ENCODE peak calls at places on chromosomes 16 and 17, in eight cellular contexts. G is AG10803; X is IMR-90; N is brain microvascular endothelial cell; E is cardiac muscle cell; I is upper lobe of right lung; Q is CD8-positive, alpha-beta T cell; U is NB4. V is an unnamed sample.

GRCh38 chr17:62713096-62713870 is 85.8 kb downstream of the MRC2 start:
- DNase-seq in Q (no peak), N (no peak), G (no peak), X (no peak), U (no peak), I (no peak), E (no peak), V (no peak)

GRCh38 chr16:79612207-79612606 is 11.7 kb upstream of the MAF start:
- DNase-seq in N (no peak), X (no peak), G (no peak), I (no peak), E (no peak), U (no peak), Q (no peak), V (no peak)

GRCh38 chr16:25027781-25028180 is 12.6 kb upstream of the ARHGAP17 start:
- DNase-seq in E (no peak), G (no peak), Q (no peak), N (no peak), X (no peak), U (no peak), I (no peak), V (no peak)

GRCh38 chr16:89093602-89094251 is at the start of gene ACSF3:
- DNase-seq in E (peak), U (peak), I (peak), Q (peak), G (peak), N (peak), X (peak), V (peak)

GRCh38 chr17:78329263-78330059 is 30.4 kb downstream of the SOCS3 start:
- DNase-seq in X (peak), Q (no peak), G (peak), U (peak), I (no peak), N (peak), E (no peak), V (peak)

GRCh38 chr17:64611374-64611773 is 50.7 kb downstream of the SMURF2 start:
- DNase-seq in I (no peak), N (no peak), E (no peak), X (no peak), Q (no peak), G (no peak), U (no peak), V (no peak)

GRCh38 chr16:84299734-84300440 is 5.2 kb downstream of the WFDC1 start:
- DNase-seq in G (no peak), I (no peak), U (no peak), X (no peak), E (no peak), Q (no peak), N (no peak), V (no peak)

GRCh38 chr17:61235821-61236197 is 163.8 kb upstream of the TBX2 start:
- DNase-seq in X (peak), Q (no peak), I (no peak), U (no peak), G (peak), N (peak), E (peak), V (peak)

GRCh38 chr17:79951361-79952264 is 84.1 kb downstream of the TBC1D16 start:
- DNase-seq in U (peak), I (peak), N (peak), Q (no peak), X (peak), E (peak), G (peak), V (peak)

GRCh38 chr17:15663691-15664090 is 20.4 kb downstream of the TRIM16 start:
- DNase-seq in X (no peak), I (no peak), Q (no peak), G (no peak), N (no peak), E (no peak), U (no peak), V (no peak)

GRCh38 chr16:12721841-12722467 is 81.7 kb downstream of the CPPED1 start:
- DNase-seq in N (no peak), Q (no peak), I (no peak), X (no peak), U (no peak), E (no peak), G (no peak), V (peak)

GRCh38 chr17:43442711-43443110 is 41.1 kb upstream of the DHX8 start:
- DNase-seq in X (peak), Q (no peak), E (no peak), N (peak), G (peak), I (no peak), U (no peak), V (peak)

GRCh38 chr16:82111944-82112343 is 58.1 kb downstream of the MPHOSPH6 start:
- DNase-seq in G (no peak), I (no peak), N (no peak), U (no peak), E (no peak), Q (no peak), X (no peak), V (no peak)

GRCh38 chr16:87927195-87927562 is 9.2 kb downstream of the CA5A start:
- DNase-seq in E (no peak), G (no peak), X (no peak), N (no peak), Q (no peak), I (no peak), U (no peak), V (no peak)
- TF ChIP-seq CTCF in E (no peak), G (peak), X (no peak), N (peak), Q (no peak), I (no peak), U (no peak), V (no peak)

GRCh38 chr16:7910116-7910515 is 577.5 kb downstream of the RBFOX1 start:
- DNase-seq in G (no peak), N (no peak), X (no peak), E (no peak), I (no peak), Q (no peak), U (no peak), V (no peak)
- TF ChIP-seq CTCF in G (no peak), N (no peak), X (no peak), E (no peak), I (no peak), Q (no peak), U (no peak), V (no peak)

GRCh38 chr17:13140750-13141149 is 122.9 kb upstream of the ELAC2 start:
- DNase-seq in U (peak), G (peak), E (no peak), Q (no peak), I (no peak), N (no peak), X (peak), V (no peak)
- TF ChIP-seq CTCF in U (no peak), G (peak), E (no peak), Q (no peak), I (no peak), N (no peak), X (peak), V (peak)

DNA sequence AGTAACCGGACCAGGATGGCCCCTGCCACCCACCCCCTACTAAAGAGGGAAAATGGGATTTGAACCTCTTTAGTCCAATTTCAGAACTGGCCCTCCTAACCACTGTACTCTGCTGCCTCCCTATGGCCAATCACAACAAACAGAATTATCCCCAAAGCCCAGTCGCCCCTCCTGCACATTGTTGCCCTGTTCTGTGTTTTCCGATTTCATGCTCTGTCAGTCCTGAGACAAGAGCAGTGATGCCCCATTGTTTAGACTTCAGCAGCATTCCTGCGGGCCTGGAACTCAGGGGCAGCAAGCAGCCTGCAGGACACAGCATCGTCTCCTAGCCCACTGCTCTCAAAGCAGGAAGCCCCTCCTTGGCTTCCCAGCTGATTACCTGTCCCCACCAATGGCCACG is 20.5 kb upstream of the KLHL11 start:
- DNase-seq in G (no peak), X (no peak), E (peak), Q (no peak), U (peak), I (no peak), N (no peak), V (no peak)
- TF ChIP-seq CTCF in G (peak), X (peak), E (peak), Q (no peak), U (no peak), I (peak), N (peak), V (peak)

DNA sequence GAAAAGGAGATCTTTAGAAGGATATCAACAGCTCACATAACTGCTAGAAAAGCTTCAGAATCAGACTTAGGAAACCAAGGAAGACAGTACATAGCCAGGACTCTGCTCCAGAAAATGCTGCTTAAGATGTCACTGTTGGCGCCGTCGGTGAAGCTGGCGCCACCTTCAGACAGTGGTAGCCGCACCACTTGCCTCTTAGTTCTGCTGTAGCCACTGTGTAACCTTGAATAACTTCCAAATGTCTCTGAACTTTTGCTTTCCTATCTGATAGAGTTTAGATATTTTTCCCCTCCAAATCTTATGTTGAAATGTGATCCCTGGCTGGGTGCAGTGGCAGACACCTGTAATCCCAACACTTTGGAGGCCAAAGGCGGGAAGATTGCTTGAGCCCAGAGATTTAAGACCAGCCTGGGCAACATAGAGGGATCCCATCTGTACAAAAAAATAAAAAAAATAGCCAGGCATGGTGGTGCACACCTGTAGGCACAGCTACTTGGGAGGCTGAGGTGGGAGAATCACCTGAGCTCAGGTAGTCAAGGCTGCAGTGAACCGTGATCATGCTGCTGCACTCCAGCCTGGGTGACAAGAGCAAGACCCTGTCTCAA is 6.3 kb upstream of the USP31 start:
- DNase-seq in G (peak), U (peak), N (no peak), Q (no peak), E (peak), I (no peak), X (no peak), V (no peak)
- TF ChIP-seq CTCF in G (peak), U (peak), N (peak), Q (no peak), E (peak), I (peak), X (peak), V (peak)